ENCODE peak calls at places on chromosomes 12 and 14, in five cellular contexts. J, D, E, U and Y are unnamed samples.

GRCh38 chr14:57657487-57657886 is 163.8 kb upstream of the CCDC198 start:
- DNase-seq in J (no peak), E (no peak), U (no peak), D (no peak), Y (no peak)

GRCh38 chr12:108129017-108129812 is at the start of gene WSCD2:
- DNase-seq in J (peak), D (no peak), U (peak), E (peak), Y (peak)

GRCh38 chr14:24613241-24613640 is 3.8 kb upstream of the GZMH start:
- DNase-seq in J (no peak), E (no peak), D (no peak), U (no peak), Y (no peak)

GRCh38 chr12:95970905-95971304 is 25.2 kb downstream of the HAL start:
- DNase-seq in D (no peak), U (peak), J (no peak), E (peak), Y (no peak)

GRCh38 chr14:104687601-104688504 is 1.6 kb upstream of the INF2 start:
- DNase-seq in U (peak), J (no peak), D (no peak), E (peak), Y (no peak)

GRCh38 chr14:23441076-23441475 is 5.6 kb upstream of the MYH7 start:
- DNase-seq in J (no peak), E (no peak), U (no peak), D (no peak), Y (no peak)

GRCh38 chr14:64544607-64545312 is 4.2 kb downstream of the HSPA2 start:
- DNase-seq in E (no peak), D (no peak), U (peak), J (no peak), Y (no peak)

GRCh38 chr12:128791395-128792322 is 32.1 kb downstream of the SLC15A4 start:
- DNase-seq in J (no peak), D (no peak), E (no peak), U (no peak), Y (no peak)

GRCh38 chr12:111444706-111445310 is 39.1 kb downstream of the SH2B3 start:
- DNase-seq in J (no peak), D (peak), E (no peak), U (peak), Y (no peak)

GRCh38 chr14:89266754-89267153 is 150.3 kb downstream of the FOXN3 start:
- DNase-seq in E (no peak), J (no peak), D (no peak), U (no peak), Y (no peak)

GRCh38 chr14:89267656-89268055 is 149.4 kb downstream of the FOXN3 start:
- DNase-seq in J (no peak), U (no peak), D (no peak), E (no peak), Y (no peak)

GRCh38 chr14:89269404-89269803 is 147.6 kb downstream of the FOXN3 start:
- DNase-seq in D (no peak), U (no peak), J (no peak), E (no peak), Y (no peak)

GRCh38 chr14:89267163-89267562 is 149.9 kb downstream of the FOXN3 start:
- DNase-seq in D (no peak), E (peak), J (no peak), U (peak), Y (no peak)

GRCh38 chr14:89268514-89268913 is 148.5 kb downstream of the FOXN3 start:
- DNase-seq in U (no peak), E (no peak), D (no peak), J (no peak), Y (no peak)
- TF ChIP-seq CREB1 in U (no peak), E (no peak), D (no peak), J (no peak), Y (no peak)

GRCh38 chr12:106271575-106272505 is 24.0 kb upstream of the CKAP4 start:
- DNase-seq in J (no peak), D (no peak), E (no peak), U (no peak), Y (no peak)
- TF ChIP-seq CREB1 in J (no peak), D (no peak), E (no peak), U (no peak), Y (no peak)

DNA sequence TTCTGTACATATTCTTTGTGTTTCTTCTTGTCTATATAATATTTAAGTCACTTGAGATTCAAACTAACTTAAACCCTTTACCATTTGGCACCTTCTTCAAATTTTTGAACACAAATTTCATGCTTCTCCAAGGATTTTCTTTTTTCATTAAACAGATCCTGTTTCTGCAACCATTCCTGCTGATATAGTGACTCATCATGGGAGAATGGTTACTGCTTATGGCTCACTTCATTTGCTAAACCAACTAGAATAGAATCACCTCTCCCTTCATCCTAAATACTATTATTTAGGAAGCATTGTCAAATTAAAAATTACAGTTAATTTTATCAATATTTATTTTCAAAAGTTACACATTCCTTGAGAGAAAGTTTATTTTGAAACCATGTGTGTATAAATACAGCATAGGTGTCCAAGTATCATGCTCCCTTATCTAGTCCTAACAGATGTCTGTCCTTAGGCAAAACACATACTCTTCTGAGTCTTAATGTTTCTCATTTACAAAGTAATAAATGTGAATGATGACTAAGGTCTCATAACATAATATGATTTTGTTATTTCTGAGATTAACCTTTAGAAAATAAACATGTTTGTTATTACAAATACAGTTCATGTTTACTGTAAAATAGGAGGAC is 40.7 kb downstream of the PLCZ1 start:
- DNase-seq in E (no peak), D (no peak), J (peak), U (no peak), Y (no peak)
- TF ChIP-seq CREB1 in E (no peak), D (no peak), J (no peak), U (no peak), Y (no peak)

GRCh38 chr14:21106191-21106505 is 5.3 kb downstream of the TMEM253 start:
- DNase-seq in D (no peak), U (no peak), J (no peak), E (no peak), Y (no peak)
- TF ChIP-seq CREB1 in D (no peak), U (no peak), J (no peak), E (no peak), Y (no peak)

DNA sequence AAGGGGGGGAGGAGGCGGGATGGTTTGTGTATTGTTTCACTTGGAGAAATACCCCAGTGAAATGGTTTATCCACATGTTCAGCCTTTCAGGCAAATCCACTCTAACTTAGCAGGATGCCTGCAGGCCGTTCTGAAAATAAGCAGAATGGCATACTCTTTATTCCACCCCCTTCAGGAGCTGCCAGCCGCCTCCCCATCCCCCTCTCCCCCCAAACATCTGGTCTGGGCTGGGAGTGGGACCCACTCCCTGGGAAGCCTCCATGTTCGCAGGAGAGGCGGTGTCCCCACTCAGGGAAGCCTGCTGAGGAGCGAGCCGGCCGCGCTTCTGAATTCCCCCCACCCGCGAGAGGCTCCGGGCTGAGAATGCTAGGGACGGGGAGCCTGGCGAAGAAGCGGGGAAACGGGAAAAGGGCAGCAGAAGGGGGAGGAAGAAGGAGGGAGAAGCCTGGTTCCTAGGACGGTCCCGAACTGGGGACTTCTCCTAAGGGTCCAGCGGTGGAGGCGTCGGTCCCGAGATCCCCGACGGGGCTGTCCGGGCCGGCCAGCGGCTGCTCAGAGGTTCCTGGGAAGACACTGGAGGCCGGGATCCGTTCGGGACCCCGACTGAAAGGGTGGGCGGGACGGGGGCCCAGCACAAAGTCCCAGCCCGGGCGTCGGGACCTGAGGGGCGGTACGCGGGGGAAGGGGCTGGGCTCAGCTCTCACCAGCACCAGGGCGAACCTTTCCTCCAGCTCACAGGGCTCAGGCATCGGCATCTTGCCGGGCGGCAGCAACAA is 666 bp downstream of the FMNL3 start:
- DNase-seq in E (peak), U (peak), J (peak), D (no peak), Y (no peak)
- TF ChIP-seq CREB1 in E (no peak), U (no peak), J (no peak), D (no peak), Y (no peak)

GRCh38 chr12:76106631-76107030 is 22.1 kb upstream of the NAP1L1 start:
- DNase-seq in U (no peak), J (no peak), D (no peak), E (no peak), Y (no peak)

GRCh38 chr12:76113800-76114757 is 29.6 kb upstream of the NAP1L1 start:
- DNase-seq in D (no peak), J (peak), E (no peak), U (no peak), Y (no peak)

GRCh38 chr12:76108356-76108755 is 23.9 kb upstream of the NAP1L1 start:
- DNase-seq in D (no peak), E (no peak), U (no peak), J (no peak), Y (no peak)

GRCh38 chr12:76111209-76111749 is 26.8 kb upstream of the NAP1L1 start:
- DNase-seq in E (no peak), U (no peak), D (no peak), J (no peak), Y (no peak)

DNA sequence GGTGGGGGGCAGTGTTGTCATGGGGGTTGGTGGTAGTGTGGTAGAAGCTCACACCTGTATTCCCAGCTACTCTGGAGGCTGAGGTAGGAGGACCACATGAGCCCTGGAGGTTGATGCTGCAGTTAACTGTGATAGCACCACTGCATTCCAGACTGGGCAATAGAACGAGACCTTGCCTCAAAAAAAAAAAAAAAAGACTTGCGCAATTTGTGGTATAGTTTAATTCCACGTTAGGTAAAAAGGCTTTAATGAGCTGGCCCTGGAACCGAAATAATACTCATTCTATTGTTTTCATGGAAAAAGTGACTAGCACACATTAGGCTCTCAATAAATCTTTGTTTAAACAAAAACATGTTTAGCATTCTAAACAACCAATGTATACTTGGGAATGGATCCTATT is 25.4 kb upstream of the NAP1L1 start:
- DNase-seq in E (no peak), U (no peak), J (no peak), D (no peak), Y (no peak)
- TF ChIP-seq CREB1 in E (no peak), U (no peak), J (no peak), D (no peak), Y (no peak)

DNA sequence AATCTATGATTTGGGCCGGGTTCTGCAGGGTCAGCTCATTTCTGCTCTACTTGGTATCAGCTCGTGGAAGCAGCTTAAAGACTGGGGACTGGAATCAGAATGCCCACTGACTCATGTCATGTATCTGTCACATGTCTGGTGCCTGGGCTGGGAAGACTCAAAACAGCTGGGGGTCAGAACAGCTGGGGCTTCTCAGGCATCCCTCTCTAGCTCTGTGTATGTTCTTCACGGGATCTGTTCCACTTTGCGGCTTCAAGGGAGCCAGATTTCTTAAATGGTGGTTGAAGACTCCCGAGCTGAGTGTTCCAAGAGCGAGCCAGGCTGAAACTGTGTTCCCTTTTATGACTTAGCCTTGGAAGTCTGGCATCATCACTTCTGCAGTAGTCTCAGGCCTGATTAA is 11.9 kb downstream of the AEBP2 start:
- DNase-seq in J (no peak), U (no peak), E (no peak), D (no peak), Y (no peak)
- TF ChIP-seq CREB1 in J (no peak), U (no peak), E (no peak), D (no peak), Y (no peak)